ENCODE peak calls at places on chromosomes 2 and 18, in seven cellular contexts. K, H, C, A, Z, D and G are unnamed samples. For H3K9me3 and H3K36me3, the result is how much of the 10 kb centered on the place peaks cover.

GRCh38 chr18:48983793-48984437 is 33.1 kb upstream of the SMAD7 start:
- DNase-seq in K (no peak), H (no peak), C (peak), A (no peak), Z (peak), D (peak), G (no peak)

GRCh38 chr2:31253344-31254155 is 19.6 kb downstream of the EHD3 start:
- DNase-seq in K (no peak), H (no peak), C (peak), A (peak), Z (no peak), D (no peak), G (no peak)

GRCh38 chr2:156476516-156477206 is 40.5 kb downstream of the GPD2 start:
- DNase-seq in K (no peak), H (no peak), C (no peak), A (peak), Z (peak), D (no peak), G (no peak)

GRCh38 chr2:205680067-205680466 is 2.2 kb upstream of the NRP2 start:
- DNase-seq in K (no peak), H (no peak), C (peak), A (peak), Z (peak), D (peak), G (peak)

GRCh38 chr2:88070055-88070454 is 2.4 kb downstream of the SMYD1 start:
- DNase-seq in K (no peak), H (no peak), C (no peak), A (no peak), Z (no peak), D (no peak), G (no peak)

GRCh38 chr2:179636100-179636980 is 225.1 kb downstream of the ZNF385B start:
- DNase-seq in K (no peak), H (no peak), C (no peak), A (no peak), Z (no peak), D (no peak), G (no peak)

GRCh38 chr2:61275575-61276184 is 113.7 kb downstream of the C2orf74 start:
- DNase-seq in K (no peak), H (no peak), C (no peak), A (peak), Z (no peak), D (no peak), G (no peak)

GRCh38 chr2:163621445-163622004 is 114.3 kb downstream of the FIGN start:
- DNase-seq in K (no peak), H (no peak), C (peak), A (no peak), Z (no peak), D (no peak), G (no peak)

GRCh38 chr18:53567935-53568574 is 656.4 kb downstream of the MBD2 start:
- DNase-seq in K (no peak), H (no peak), C (peak), A (peak), Z (peak), D (no peak), G (no peak)

GRCh38 chr2:122203523-122203922 is 448.1 kb downstream of the TSN start:
- DNase-seq in K (no peak), H (no peak), C (no peak), A (peak), Z (no peak), D (no peak), G (no peak)

DNA sequence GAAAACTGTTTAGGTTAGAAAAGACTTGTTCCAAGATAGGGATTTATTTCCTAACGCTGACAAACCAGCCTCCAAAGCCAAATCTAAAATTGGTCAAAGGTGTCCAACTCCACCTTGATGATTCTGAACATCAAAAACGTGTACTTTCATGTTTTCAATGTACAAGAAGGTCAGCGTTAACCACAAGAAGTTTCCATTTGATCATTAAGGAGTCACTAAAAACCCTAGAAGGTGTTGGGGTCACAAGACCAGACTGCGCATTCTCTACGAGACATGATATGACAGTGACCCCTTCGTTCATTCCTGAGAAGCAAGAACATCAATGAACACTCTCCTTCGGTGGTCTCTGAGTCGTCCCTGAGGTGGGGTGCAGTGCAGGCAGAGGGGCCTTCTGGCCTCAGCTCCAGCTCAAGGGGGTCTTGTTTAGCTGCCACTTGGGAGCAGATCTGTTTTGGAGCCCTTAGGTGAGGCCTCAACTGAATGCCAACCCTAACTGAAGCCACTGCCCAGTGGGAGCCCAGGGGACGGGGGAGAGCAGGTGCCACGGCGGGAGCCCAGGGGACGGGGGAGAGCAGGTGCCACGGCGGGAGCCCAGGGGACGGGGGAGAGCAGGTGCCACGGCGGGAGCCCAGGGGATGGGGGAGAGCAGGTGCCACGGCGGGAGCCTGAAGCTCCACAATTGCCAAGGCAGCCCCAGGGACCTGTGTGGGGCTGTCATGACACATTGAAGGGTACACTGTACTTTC is 55.2 kb downstream of the PARD6G start:
- DNase-seq in K (no peak), H (no peak), C (no peak), A (no peak), Z (no peak), D (no peak), G (no peak)
- H3K9me3 ChIP-seq in K (under half), H (under half), C (under half), A (under half), Z (under half), D (under half), G (under half)

DNA sequence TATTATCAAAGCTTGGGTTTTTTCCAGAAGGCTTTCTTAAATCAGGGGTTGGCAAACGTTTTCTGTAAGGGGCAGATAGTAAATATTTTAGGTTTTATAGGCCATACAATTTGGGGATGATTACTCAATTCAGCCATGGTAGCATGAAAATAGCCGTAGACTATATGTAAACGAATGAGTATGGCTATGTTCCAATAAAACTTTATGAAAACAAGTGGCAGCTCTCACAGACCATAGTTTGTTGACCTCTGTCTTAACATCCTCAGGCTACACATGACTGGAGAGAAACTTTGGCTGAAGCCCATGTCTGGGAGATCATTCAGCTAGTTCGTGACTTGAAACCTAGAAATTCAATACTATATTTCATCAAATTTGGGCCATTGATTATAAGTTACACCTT is 30.2 kb downstream of the UGP2 start:
- DNase-seq in K (no peak), H (no peak), C (no peak), A (peak), Z (no peak), D (no peak), G (no peak)
- H3K36me3 ChIP-seq in K (under half), H (under half), C (half or more), A (under half), Z (under half), D (under half), G (under half)

GRCh38 chr2:54348672-54349071 is 92.6 kb upstream of the TSPYL6 start:
- DNase-seq in K (no peak), H (no peak), C (no peak), A (no peak), Z (peak), D (no peak), G (no peak)
- H3K9me3 ChIP-seq in K (under half), H (under half), C (under half), A (under half), Z (under half), D (under half), G (under half)

DNA sequence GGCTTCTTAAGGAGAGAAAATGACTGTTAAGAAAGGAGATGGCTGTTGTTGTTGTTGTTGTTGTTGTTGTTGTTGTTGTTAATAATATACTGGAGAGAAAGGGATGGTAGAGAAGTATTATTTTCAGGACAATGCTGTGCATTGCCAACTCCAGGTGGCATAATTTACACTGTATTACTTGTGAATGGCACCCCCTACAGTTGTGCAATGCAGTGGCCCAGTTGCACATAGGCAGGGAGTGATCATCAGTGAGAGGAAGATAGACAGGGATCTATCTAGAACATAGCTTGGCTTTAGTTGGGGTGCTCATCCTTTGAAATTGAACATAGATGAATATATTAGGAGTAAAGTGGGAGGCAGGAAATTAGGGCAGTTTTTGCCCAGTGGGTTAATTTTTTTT is 47.2 kb upstream of the TMEM163 start:
- DNase-seq in K (no peak), H (no peak), C (no peak), A (no peak), Z (no peak), D (no peak), G (no peak)
- H3K36me3 ChIP-seq in K (under half), H (under half), C (under half), A (under half), Z (under half), D (under half), G (under half)

DNA sequence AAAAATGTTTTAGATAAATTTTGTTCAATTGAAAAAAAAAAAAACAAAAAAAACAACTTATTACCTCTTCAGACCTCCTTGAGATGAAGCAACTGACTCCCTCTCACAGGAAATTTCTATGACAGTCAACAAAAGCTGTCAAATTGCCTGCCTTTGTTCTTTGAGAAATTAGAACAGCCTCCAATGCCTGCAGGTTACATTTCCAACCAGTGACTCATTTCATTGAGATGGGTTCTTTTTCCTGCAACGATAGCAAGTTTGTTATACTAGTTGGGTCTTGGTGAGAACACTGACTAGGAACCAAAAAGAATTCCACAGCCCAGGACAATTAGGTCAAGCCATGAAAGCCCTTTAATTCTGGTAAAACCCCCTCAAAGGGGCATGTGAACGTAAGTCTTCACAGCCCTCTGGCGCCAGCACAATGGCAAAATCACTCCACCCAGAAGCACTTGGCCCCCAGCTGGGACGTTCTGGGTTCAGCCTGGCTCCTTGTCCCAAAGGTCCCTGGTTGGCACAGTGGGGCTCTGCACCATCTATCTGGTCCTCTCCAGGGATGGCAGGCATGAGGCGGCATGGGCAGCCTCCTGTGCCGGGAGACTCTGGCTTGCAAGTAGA is 87.0 kb downstream of the SPP2 start:
- DNase-seq in K (no peak), H (no peak), C (no peak), A (peak), Z (no peak), D (no peak), G (no peak)
- H3K9me3 ChIP-seq in K (under half), H (under half), C (under half), A (under half), Z (under half), D (under half), G (under half)